ENCODE peak calls at places on chromosomes 3 and 15, in ten cellular contexts. M, T, L, B, S, H, O, J, P and V are unnamed samples.

GRCh38 chr15:86553116-86553515 is 473.4 kb downstream of the AGBL1 start:
- DNase-seq in O (no peak), L (no peak), T (no peak), S (no peak), B (no peak), M (no peak), H (no peak), J (no peak), P (no peak), V (peak)

GRCh38 chr3:117499189-117499870 is 789.8 kb downstream of the TUSC7 start:
- DNase-seq in S (no peak), T (no peak), P (no peak), L (no peak), B (no peak), O (peak), H (no peak), M (no peak), J (no peak), V (no peak)

GRCh38 chr3:49673131-49673714 is 928 bp upstream of the APEH start:
- DNase-seq in J (no peak), O (peak), T (no peak), S (peak), L (no peak), B (no peak), P (no peak), M (no peak), H (no peak), V (no peak)

GRCh38 chr15:101004986-101005747 is 86.0 kb downstream of the LRRK1 start:
- DNase-seq in M (no peak), O (no peak), B (no peak), P (no peak), T (no peak), J (no peak), H (no peak), L (no peak), S (no peak), V (no peak)

GRCh38 chr3:126035362-126036050 is 48.4 kb downstream of the SLC41A3 start:
- DNase-seq in B (no peak), S (no peak), M (no peak), J (no peak), O (no peak), H (no peak), L (no peak), T (no peak), P (no peak), V (no peak)

GRCh38 chr15:35540885-35541284 is 5.1 kb downstream of the DPH6 start:
- DNase-seq in H (no peak), J (no peak), T (no peak), O (peak), B (no peak), P (no peak), M (no peak), L (peak), S (no peak), V (no peak)

GRCh38 chr3:158084661-158085060 is 21.6 kb downstream of the SHOX2 start:
- DNase-seq in T (no peak), O (no peak), P (no peak), M (no peak), J (no peak), H (no peak), B (no peak), L (no peak), S (no peak), V (no peak)

GRCh38 chr3:131917006-131917405 is 117.8 kb downstream of the CPNE4 start:
- DNase-seq in S (no peak), L (peak), M (no peak), O (no peak), J (no peak), T (no peak), P (no peak), B (no peak), H (no peak), V (peak)

GRCh38 chr3:126554560-126555525 is 3.9 kb downstream of the C3orf22 start:
- DNase-seq in T (no peak), S (no peak), B (no peak), H (no peak), P (no peak), O (no peak), L (no peak), J (no peak), M (peak), V (no peak)

GRCh38 chr15:39584662-39585393 is 3.9 kb downstream of the THBS1 start:
- DNase-seq in P (no peak), M (no peak), J (no peak), O (no peak), L (no peak), T (no peak), H (no peak), B (no peak), S (no peak), V (peak)